ENCODE peak calls at places on chromosomes 3 and 15, in five cellular contexts. J, Y, H, E and N are unnamed samples. For H3K4me1 and H3K79me1, the result is how much of the 10 kb centered on the place peaks cover.

GRCh38 chr3:113261996-113262665 is 50.8 kb downstream of the BOC start:
- DNase-seq in Y (no peak), J (no peak), H (no peak), E (no peak), N (no peak)

GRCh38 chr15:49410660-49411059 is 12.4 kb upstream of the FGF7 start:
- DNase-seq in J (no peak), H (no peak), Y (no peak), E (no peak), N (no peak)

GRCh38 chr3:151538706-151539403 is 78.0 kb upstream of the IGSF10 start:
- DNase-seq in H (no peak), J (no peak), Y (no peak), E (no peak), N (no peak)

GRCh38 chr15:60605879-60606304 is 127.0 kb upstream of the ICE2 start:
- DNase-seq in Y (no peak), H (no peak), E (no peak), J (no peak), N (peak)

GRCh38 chr3:140859592-140860336 is 81.9 kb upstream of the SLC25A36 start:
- DNase-seq in J (no peak), Y (no peak), H (no peak), E (no peak), N (no peak)

GRCh38 chr3:124489506-124489905 is 240.7 kb upstream of the UMPS start:
- DNase-seq in Y (no peak), H (no peak), E (no peak), J (no peak), N (no peak)

GRCh38 chr3:153830552-153830951 is 290.6 kb upstream of the ARHGEF26 start:
- DNase-seq in J (no peak), Y (no peak), E (no peak), H (no peak), N (no peak)

GRCh38 chr15:59349715-59350420 is 22.8 kb downstream of the MYO1E start:
- DNase-seq in E (peak), Y (no peak), H (no peak), J (no peak), N (peak)

GRCh38 chr3:160673188-160673587 is 3.8 kb upstream of the ARL14 start:
- DNase-seq in H (no peak), Y (no peak), J (no peak), E (no peak), N (no peak)

GRCh38 chr3:51670053-51670666 is 892 bp upstream of the TEX264 start:
- DNase-seq in J (no peak), E (peak), H (no peak), Y (no peak), N (no peak)

DNA sequence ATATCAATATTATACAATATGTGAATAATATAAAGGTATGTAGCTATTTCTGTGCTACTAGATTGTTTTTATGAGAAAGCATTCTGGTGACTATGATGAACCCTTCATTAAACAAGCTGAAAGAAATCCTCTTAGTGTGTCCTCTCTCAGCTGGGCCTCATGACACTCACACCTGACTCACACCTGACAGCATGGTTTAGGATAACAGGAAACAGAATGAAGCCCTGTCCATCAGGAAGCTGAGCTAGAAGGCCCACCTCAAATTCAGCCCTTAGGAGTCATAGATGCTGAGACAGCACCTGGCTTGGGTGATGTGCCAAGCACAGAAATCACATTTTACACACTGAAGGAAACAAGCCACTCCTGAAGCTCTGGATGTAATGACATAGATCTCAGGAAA is 30.8 kb downstream of the CHCHD4 start:
- DNase-seq in H (no peak), J (no peak), Y (no peak), E (no peak), N (no peak)
- H2BK12ac ChIP-seq in H (no peak), J (no peak), Y (no peak), E (no peak), N (no peak)

GRCh38 chr3:21544076-21544462 is 206.9 kb downstream of the ZNF385D start:
- DNase-seq in E (no peak), H (no peak), Y (no peak), J (no peak), N (no peak)

GRCh38 chr3:21540265-21540664 is 210.7 kb downstream of the ZNF385D start:
- DNase-seq in H (no peak), E (no peak), J (no peak), Y (no peak), N (no peak)

GRCh38 chr3:21542656-21543379 is 208.2 kb downstream of the ZNF385D start:
- DNase-seq in J (peak), H (no peak), E (no peak), Y (no peak), N (no peak)

DNA sequence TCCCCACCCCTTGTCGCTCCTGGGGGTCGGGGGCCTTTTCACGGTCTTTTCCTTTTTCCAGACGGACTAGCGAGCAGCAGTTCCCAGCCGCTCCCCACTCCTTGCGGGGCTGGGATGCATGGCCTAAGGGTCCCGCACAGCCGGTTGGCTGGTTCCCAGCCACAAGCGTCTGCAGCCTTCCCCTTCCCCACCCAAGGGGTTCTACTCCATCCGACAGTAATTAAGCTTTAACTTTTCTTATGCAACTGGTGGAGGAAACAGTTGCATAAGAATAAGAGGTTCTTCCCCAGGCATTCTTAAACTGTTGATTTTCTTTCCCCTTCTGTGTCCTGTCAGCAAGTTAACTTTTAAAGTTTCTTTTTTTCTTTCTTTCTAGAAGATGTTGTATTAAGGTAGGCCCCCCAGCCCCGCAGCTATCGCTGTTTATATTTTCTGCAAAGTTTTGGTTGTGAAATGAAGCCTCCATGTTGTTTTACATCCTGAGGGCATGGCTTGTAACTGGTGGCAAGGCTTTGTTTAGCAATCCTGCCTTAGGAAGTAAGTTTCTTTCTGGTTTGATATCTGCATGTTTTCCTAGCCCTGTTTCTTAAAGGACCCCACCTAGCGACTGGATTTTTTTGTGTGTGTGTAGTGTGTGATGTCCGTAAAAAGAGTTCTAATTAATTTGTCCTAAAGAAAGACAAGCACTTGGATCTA is 207.5 kb downstream of the ZNF385D start:
- DNase-seq in E (no peak), J (peak), Y (no peak), H (peak), N (no peak)
- H3K4me1 ChIP-seq in E (under half), J (under half), Y (under half), H (under half), N (under half)

GRCh38 chr15:66757030-66757429 is 55.0 kb downstream of the SMAD6 start:
- DNase-seq in Y (no peak), H (no peak), J (no peak), E (no peak), N (no peak)

GRCh38 chr15:66755298-66756068 is 53.4 kb downstream of the SMAD6 start:
- DNase-seq in Y (no peak), E (no peak), J (no peak), H (no peak), N (no peak)

GRCh38 chr15:66753687-66754377 is 51.8 kb downstream of the SMAD6 start:
- DNase-seq in J (no peak), E (no peak), H (no peak), Y (no peak), N (no peak)

GRCh38 chr15:66756220-66756769 is 54.3 kb downstream of the SMAD6 start:
- DNase-seq in H (no peak), E (no peak), J (no peak), Y (no peak), N (no peak)

GRCh38 chr15:66754789-66755188 is 52.8 kb downstream of the SMAD6 start:
- DNase-seq in E (no peak), H (no peak), Y (no peak), J (no peak), N (no peak)
- H3K79me1 ChIP-seq in E (under half), H (under half), Y (under half), J (under half), N (under half)

GRCh38 chr3:435161-435560 is 238.6 kb downstream of the CHL1 start:
- DNase-seq in J (no peak), E (peak), H (no peak), Y (no peak), N (no peak)

GRCh38 chr3:435969-436492 is 239.5 kb downstream of the CHL1 start:
- DNase-seq in Y (no peak), E (no peak), J (no peak), H (no peak), N (no peak)

GRCh38 chr3:445960-446359 is 249.4 kb downstream of the CHL1 start:
- DNase-seq in J (no peak), E (no peak), Y (no peak), H (no peak), N (no peak)

GRCh38 chr3:440826-441225 is 244.3 kb downstream of the CHL1 start:
- DNase-seq in E (no peak), J (no peak), Y (no peak), H (no peak), N (no peak)
- H2BK12ac ChIP-seq in E (no peak), J (no peak), Y (no peak), H (no peak), N (no peak)

GRCh38 chr3:194745427-194746184 is 59.9 kb downstream of the FAM43A start:
- DNase-seq in Y (no peak), H (no peak), E (no peak), J (no peak), N (peak)
- H3K4me1 ChIP-seq in Y (under half), H (under half), E (under half), J (under half), N (under half)